ENCODE peak calls at places on chromosomes 1 and 21, in four cellular contexts. X, V, T and O are unnamed samples.

GRCh38 chr1:203985044-203985443 is 87.9 kb upstream of the SOX13 start:
- DNase-seq in X (no peak), V (no peak), T (no peak), O (no peak)

GRCh38 chr21:37829447-37829846 is 86.8 kb downstream of the KCNJ6 start:
- DNase-seq in T (peak), V (no peak), X (no peak), O (no peak)

GRCh38 chr1:172883387-172883791 is 167.4 kb downstream of the TNFSF18 start:
- DNase-seq in T (no peak), X (no peak), V (no peak), O (no peak)

GRCh38 chr1:110647254-110647891 is 27.4 kb downstream of the KCNA3 start:
- DNase-seq in X (no peak), T (no peak), V (no peak), O (no peak)

GRCh38 chr21:43645414-43645891 is 13.8 kb downstream of the HSF2BP start:
- DNase-seq in V (no peak), T (peak), X (no peak), O (no peak)

GRCh38 chr1:84632142-84632541 is 57.9 kb upstream of the CTBS start:
- DNase-seq in T (no peak), X (no peak), V (no peak), O (no peak)

GRCh38 chr1:202586018-202586821 is 124.0 kb downstream of the SYT2 start:
- DNase-seq in X (no peak), V (no peak), T (no peak), O (peak)

GRCh38 chr1:171263915-171264314 is 15.6 kb downstream of the FMO1 start:
- DNase-seq in X (no peak), V (no peak), T (no peak), O (no peak)

GRCh38 chr21:42080788-42081083 is 9.6 kb downstream of the UMODL1 start:
- DNase-seq in V (no peak), T (no peak), X (no peak), O (no peak)

GRCh38 chr1:78155121-78155520 is 109.4 kb downstream of the GIPC2 start:
- DNase-seq in T (no peak), X (no peak), V (no peak), O (no peak)

GRCh38 chr21:29378814-29379213 is 80.1 kb downstream of the BACH1 start:
- DNase-seq in X (no peak), T (no peak), V (no peak), O (no peak)

GRCh38 chr1:95006681-95007080 is 66.1 kb downstream of the ALG14 start:
- DNase-seq in T (peak), X (no peak), V (no peak), O (no peak)

GRCh38 chr1:147612366-147612765 is 58.0 kb downstream of the ACP6 start:
- DNase-seq in V (no peak), X (no peak), T (no peak), O (no peak)

GRCh38 chr21:43286196-43286595 is 117.4 kb downstream of the CRYAA start:
- DNase-seq in V (no peak), T (no peak), X (no peak), O (no peak)

GRCh38 chr1:87463917-87464565 is 135.4 kb downstream of the LMO4 start:
- DNase-seq in T (no peak), V (no peak), X (no peak), O (no peak)

GRCh38 chr1:172338295-172338735 is 82.2 kb upstream of the C1orf105 start:
- DNase-seq in T (no peak), X (no peak), V (no peak), O (no peak)

GRCh38 chr1:109786531-109787021 is 22.9 kb upstream of the EPS8L3 start:
- DNase-seq in X (peak), V (no peak), T (no peak), O (no peak)

GRCh38 chr1:95994643-95995042 is 726.9 kb upstream of the PTBP2 start:
- DNase-seq in X (no peak), T (no peak), V (no peak), O (no peak)

GRCh38 chr1:119159963-119160362 is 19.5 kb upstream of the WARS2 start:
- DNase-seq in V (no peak), T (no peak), X (no peak), O (no peak)

GRCh38 chr1:35929730-35930592 is 944 bp upstream of the AGO3 start:
- DNase-seq in X (peak), V (no peak), T (no peak), O (peak)

GRCh38 chr1:212819704-212820103 is 27.7 kb downstream of the SPATA45 start:
- DNase-seq in T (no peak), V (no peak), X (no peak), O (no peak)

GRCh38 chr1:84353665-84354064 is 44.6 kb upstream of the DNASE2B start:
- DNase-seq in T (no peak), V (no peak), X (no peak), O (no peak)

GRCh38 chr1:200890818-200891773 is 3.6 kb upstream of the INAVA start:
- DNase-seq in X (no peak), T (peak), V (no peak), O (peak)

GRCh38 chr1:224331824-224332223 is 1.9 kb upstream of the NVL start:
- DNase-seq in T (no peak), V (no peak), X (no peak), O (no peak)

GRCh38 chr1:87176514-87176913 is 152.2 kb upstream of the LMO4 start:
- DNase-seq in V (no peak), X (no peak), T (no peak), O (no peak)

GRCh38 chr1:19317126-19317910 is 5.2 kb downstream of the SLC66A1 start:
- DNase-seq in X (no peak), T (no peak), V (no peak), O (no peak)

GRCh38 chr1:111620412-111620971 is 903 bp downstream of the RAP1A start:
- DNase-seq in X (no peak), T (no peak), V (no peak), O (no peak)

GRCh38 chr1:26913754-26914619 is at the start of gene NR0B2:
- DNase-seq in T (no peak), X (no peak), V (no peak), O (no peak)

GRCh38 chr1:46798820-46799219 is at the start of gene CYP4B1:
- DNase-seq in X (no peak), V (no peak), T (no peak), O (peak)

GRCh38 chr1:115539061-115539460 is 102.7 kb upstream of the VANGL1 start:
- DNase-seq in V (no peak), T (no peak), X (no peak), O (no peak)

GRCh38 chr1:62744594-62745577 is 39.0 kb upstream of the ATG4C start:
- DNase-seq in X (no peak), T (no peak), V (no peak), O (no peak)

GRCh38 chr1:160427625-160428024 is 27.3 kb downstream of the VANGL2 start:
- DNase-seq in T (no peak), X (no peak), V (no peak), O (no peak)

GRCh38 chr1:247324204-247324787 is 7.4 kb downstream of the ZNF496 start:
- DNase-seq in X (no peak), V (no peak), T (no peak), O (no peak)

GRCh38 chr1:79726911-79727310 is 720.4 kb upstream of the ADGRL4 start:
- DNase-seq in V (no peak), X (no peak), T (no peak), O (no peak)

GRCh38 chr1:52432807-52433206 is 28.4 kb downstream of the PRPF38A start:
- DNase-seq in V (no peak), X (no peak), T (no peak), O (no peak)